ENCODE peak calls at places on chromosome 21, in ten cellular contexts. M is astrocyte of the spinal cord; B is stimulated activated effector memory CD8-positive, alpha-beta T cell treated with anti-CD3 and anti-CD28 coated beads, Interleukin-12 subunit alpha, Interleukin-12 subunit beta, amount 100 ng/mL, for 72 hours; Z is HT1080; V is cardiac fibroblast; L is T-cell; J is central memory CD4-positive, alpha-beta T cell; C is choroid plexus epithelial cell; W is kidney; A is activated CD8-positive, alpha-beta memory T cell treated with anti-CD3 and anti-CD28 coated beads for 1 hour. R is an unnamed sample.
A peak's percentile ranks its signal among the peaks of the same experiment; 100 is the strongest.

GRCh38 chr21:17368748-17369363 is 144.0 kb upstream of the CXADR start:
- DNase-seq in V (no peak), Z (no peak), M (no peak), A (no peak), L (no peak), W (no peak), C (no peak), J (no peak), B (no peak), R (no peak)

GRCh38 chr21:41328660-41329300 is 12.2 kb downstream of the FAM3B start:
- DNase-seq in B (no peak), J (no peak), L (no peak), W (no peak), A (no peak), C (no peak), V (peak; percentile 9), M (no peak), Z (peak; percentile 10), R (peak; percentile 63)

GRCh38 chr21:33663241-33663640 is 20.9 kb downstream of the ITSN1 start:
- DNase-seq in A (no peak), C (no peak), Z (no peak), W (no peak), B (no peak), L (no peak), J (no peak), V (no peak), M (no peak), R (no peak)

GRCh38 chr21:41877901-41878830 is 978 bp downstream of the PRDM15 start:
- DNase-seq in M (peak; percentile 73), L (no peak), J (peak; percentile 28), Z (peak; percentile 50), C (peak; percentile 79), V (peak; percentile 76), W (peak; percentile 84), A (no peak), B (peak; percentile 70), R (peak; percentile 22)

GRCh38 chr21:36337099-36337509 is 17.1 kb downstream of the MORC3 start:
- DNase-seq in W (no peak), A (no peak), M (peak; percentile 43), Z (peak; percentile 78), C (peak; percentile 79), V (peak; percentile 81), J (no peak), B (no peak), L (no peak), R (no peak)

GRCh38 chr21:45082715-45083114 is 8.3 kb downstream of the ADARB1 start:
- DNase-seq in V (no peak), C (no peak), Z (no peak), J (no peak), W (no peak), M (no peak), B (no peak), L (no peak), A (no peak), R (no peak)

GRCh38 chr21:36193200-36193599 is 36.6 kb downstream of the DOP1B start:
- DNase-seq in C (no peak), J (no peak), Z (peak; percentile 26), W (peak; percentile 9), V (no peak), L (no peak), A (no peak), B (no peak), M (no peak), R (no peak)

GRCh38 chr21:37564341-37564923 is 197.9 kb downstream of the DYRK1A start:
- DNase-seq in L (peak; percentile 79), C (peak; percentile 98), J (peak; percentile 84), M (peak; percentile 99), Z (peak; percentile 100), W (peak; percentile 93), B (no peak), A (peak; percentile 90), V (peak; percentile 99), R (peak; percentile 94)

GRCh38 chr21:45283611-45284455 is 3.9 kb downstream of the POFUT2 start:
- DNase-seq in M (no peak), V (no peak), J (no peak), L (no peak), B (no peak), W (peak; percentile 69), Z (no peak), C (no peak), A (no peak), R (no peak)

GRCh38 chr21:17585875-17586450 is 26.7 kb downstream of the BTG3 start:
- DNase-seq in W (no peak), V (peak; percentile 73), J (peak; percentile 29), C (peak; percentile 78), A (no peak), L (no peak), Z (peak; percentile 42), M (peak; percentile 67), B (no peak), R (peak; percentile 43)

GRCh38 chr21:44630440-44630839 is 3.5 kb downstream of the KRTAP10-9 start:
- DNase-seq in B (no peak), W (no peak), C (no peak), M (no peak), J (no peak), V (no peak), L (no peak), Z (no peak), A (no peak), R (no peak)

GRCh38 chr21:43762303-43763128 is 13.6 kb downstream of the CSTB start:
- DNase-seq in W (no peak), B (no peak), M (no peak), J (no peak), C (no peak), L (no peak), V (no peak), Z (no peak), A (no peak), R (no peak)

GRCh38 chr21:26405735-26406361 is 167.2 kb downstream of the CYYR1 start:
- DNase-seq in M (peak; percentile 85), Z (peak; percentile 91), A (no peak), B (no peak), L (no peak), W (no peak), J (no peak), V (peak; percentile 90), C (peak; percentile 87), R (peak; percentile 23)

GRCh38 chr21:16870116-16870515 is 642.7 kb upstream of the CXADR start:
- DNase-seq in M (no peak), V (peak; percentile 47), J (no peak), L (no peak), B (no peak), C (peak; percentile 68), W (no peak), Z (no peak), A (no peak), R (no peak)

GRCh38 chr21:41361786-41362604 is at the start of gene MX2:
- DNase-seq in J (peak; percentile 94), B (peak; percentile 84), A (peak; percentile 72), M (peak; percentile 25), W (peak; percentile 73), L (peak; percentile 87), C (peak; percentile 69), Z (peak; percentile 66), V (peak; percentile 80), R (no peak)

GRCh38 chr21:44399151-44399954 is 45.9 kb downstream of the TRPM2 start:
- DNase-seq in C (no peak), M (no peak), L (no peak), J (no peak), Z (no peak), W (peak; percentile 54), V (no peak), A (no peak), B (no peak), R (no peak)

GRCh38 chr21:23686737-23687136 is 1920.5 kb downstream of the MRPL39 start:
- DNase-seq in A (no peak), V (no peak), J (no peak), Z (no peak), B (no peak), M (no peak), C (no peak), W (no peak), L (no peak), R (no peak)

GRCh38 chr21:32826317-32827167 is 55.0 kb upstream of the PAXBP1 start:
- DNase-seq in A (no peak), Z (peak; percentile 49), V (peak; percentile 79), B (no peak), M (peak; percentile 55), C (peak; percentile 84), L (peak; percentile 16), J (peak; percentile 22), W (no peak), R (peak; percentile 35)

GRCh38 chr21:34511154-34511553 is 856 bp downstream of the KCNE1 start:
- DNase-seq in B (no peak), L (no peak), V (peak; percentile 50), A (no peak), Z (no peak), W (no peak), J (no peak), M (no peak), C (no peak), R (no peak)

GRCh38 chr21:43297989-43298388 is 128.9 kb downstream of the SIK1 start:
- DNase-seq in A (no peak), B (no peak), J (no peak), L (no peak), M (no peak), W (peak; percentile 62), C (no peak), Z (no peak), V (no peak), R (no peak)

GRCh38 chr21:46096596-46096981 is 1.3 kb upstream of the COL6A2 start:
- DNase-seq in Z (no peak), V (no peak), J (no peak), M (no peak), C (no peak), A (no peak), W (peak; percentile 69), B (peak; percentile 42), L (no peak), R (no peak)

GRCh38 chr21:33587792-33588484 is 546 bp downstream of the DONSON start:
- DNase-seq in L (no peak), A (no peak), J (no peak), C (peak; percentile 37), W (peak; percentile 83), V (peak; percentile 36), Z (peak; percentile 34), M (peak; percentile 29), B (no peak), R (no peak)

GRCh38 chr21:42468511-42469131 is 27.4 kb downstream of the RSPH1 start:
- DNase-seq in J (no peak), Z (no peak), B (no peak), A (no peak), M (no peak), C (no peak), W (no peak), L (no peak), V (no peak), R (no peak)

GRCh38 chr21:43311303-43311817 is 115.6 kb downstream of the SIK1 start:
- DNase-seq in L (no peak), B (no peak), M (no peak), A (no peak), W (peak; percentile 41), Z (no peak), J (no peak), V (no peak), C (no peak), R (no peak)

GRCh38 chr21:10418649-10419048 is 102.7 kb upstream of the TPTE start:
- DNase-seq in A (no peak), L (no peak), B (no peak), C (no peak), Z (no peak), V (no peak), J (no peak), M (no peak), W (no peak), R (no peak)

GRCh38 chr21:36471254-36471723 is 8.6 kb downstream of the CLDN14 start:
- DNase-seq in L (no peak), M (peak; percentile 76), C (peak; percentile 48), V (peak; percentile 90), B (no peak), Z (peak; percentile 36), A (no peak), J (no peak), W (no peak), R (peak; percentile 22)